ENCODE peak calls at places on chromosomes 4 and X, in four cellular contexts. V is lower lobe of right lung, K is IMR-90, R is cardiac muscle cell. L is an unnamed sample. For H3K9me3 and H3K36me3, the result is how much of the 10 kb centered on the place peaks cover.

GRCh38 chr4:137823007-137823406 is 290.7 kb upstream of the PCDH18 start:
- DNase-seq in V (no peak), K (no peak), R (no peak), L (no peak)

GRCh38 chr4:1012031-1012739 is 759 bp downstream of the FGFRL1 start:
- DNase-seq in V (peak), K (no peak), R (peak), L (peak)

GRCh38 chr4:83552085-83552484 is 16.2 kb downstream of the GPAT3 start:
- DNase-seq in V (no peak), K (no peak), R (peak), L (no peak)

GRCh38 chrX:120671963-120672362 is 42.1 kb upstream of the C1GALT1C1 start:
- DNase-seq in V (no peak), K (no peak), R (peak), L (no peak)

GRCh38 chrX:71667328-71668247 is at the start of gene LOC101059915:
- DNase-seq in V (no peak), K (no peak), R (no peak), L (no peak)

GRCh38 chr4:78545275-78546246 is 6.0 kb upstream of the ANXA3 start:
- DNase-seq in V (no peak), K (peak), R (peak), L (no peak)

GRCh38 chr4:152535236-152535902 is 523 bp downstream of the FBXW7 start:
- DNase-seq in V (peak), K (no peak), R (no peak), L (no peak)

GRCh38 chrX:143121471-143121870 is 95.7 kb downstream of the SPANXN4 start:
- DNase-seq in V (no peak), K (no peak), R (no peak), L (no peak)

GRCh38 chr4:94334962-94335361 is 7.7 kb downstream of the HPGDS start:
- DNase-seq in V (no peak), K (no peak), R (no peak), L (no peak)

GRCh38 chrX:74534569-74535038 is 79.8 kb downstream of the RLIM start:
- DNase-seq in V (no peak), K (peak), R (peak), L (peak)
- H3K4me3 ChIP-seq in V (no peak), K (no peak), R (no peak), L (no peak)

DNA sequence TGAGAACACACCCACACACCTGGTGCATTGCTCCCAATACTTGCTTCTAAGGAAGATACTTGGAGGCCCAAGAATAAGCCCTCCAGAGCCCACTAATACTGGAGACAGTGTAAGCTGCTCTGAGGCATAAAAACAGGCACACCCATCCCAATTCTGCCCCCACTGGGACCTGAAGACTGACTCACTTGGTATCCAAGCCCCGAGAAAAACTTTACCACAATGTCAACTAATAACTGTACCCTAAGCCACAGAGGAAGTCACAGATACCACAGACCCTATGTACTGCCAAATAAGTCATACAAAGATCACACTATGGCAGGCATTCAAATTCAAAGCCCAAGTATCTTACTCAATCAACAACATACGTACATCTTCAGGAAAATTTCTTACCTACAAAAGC is 398.2 kb upstream of the SPANXN1 start:
- DNase-seq in V (no peak), K (no peak), R (no peak), L (no peak)
- H3K9me3 ChIP-seq in V (under half), K (under half), R (under half), L (under half)

DNA sequence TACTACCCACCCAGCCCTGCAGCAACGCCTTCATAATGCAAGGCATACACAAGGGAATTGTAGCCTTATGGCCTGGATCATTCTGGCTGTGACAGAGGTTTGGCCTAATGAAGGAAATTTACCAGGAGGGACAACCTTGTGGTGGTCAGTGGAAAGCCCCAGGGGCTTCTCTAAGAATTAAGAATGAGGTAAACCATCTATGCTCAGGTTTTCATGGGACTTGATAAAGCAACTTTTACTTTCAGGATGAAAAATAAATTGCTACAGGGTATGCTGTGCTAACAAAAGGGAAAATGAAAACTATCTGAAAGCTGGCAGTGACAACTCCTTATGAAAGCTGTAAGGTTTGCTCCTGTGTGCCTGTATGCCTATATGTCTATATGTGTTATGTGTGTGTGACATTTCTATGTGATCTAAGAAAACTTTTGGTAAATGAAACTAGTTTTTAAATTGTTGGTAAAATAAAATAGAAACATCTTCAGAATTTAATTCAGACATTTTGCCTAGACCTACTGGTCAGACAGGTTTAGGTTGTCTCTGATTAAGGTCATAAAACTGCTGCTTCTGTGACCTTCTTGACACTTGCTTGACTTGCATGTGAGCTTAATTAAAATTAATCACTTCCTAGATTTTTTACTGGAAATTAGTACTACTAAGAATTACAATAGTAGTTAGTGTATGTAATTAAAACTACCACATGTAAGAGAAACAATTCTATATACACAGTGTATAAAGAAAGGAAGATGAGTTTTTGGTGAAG is 19.9 kb upstream of the TXK start:
- DNase-seq in V (no peak), K (no peak), R (no peak), L (no peak)
- H3K36me3 ChIP-seq in V (under half), K (under half), R (under half), L (under half)

GRCh38 chrX:74187211-74187610 is 116.8 kb upstream of the ZCCHC13 start:
- DNase-seq in V (no peak), K (peak), R (no peak), L (no peak)
- H3K4me3 ChIP-seq in V (no peak), K (no peak), R (no peak), L (no peak)

DNA sequence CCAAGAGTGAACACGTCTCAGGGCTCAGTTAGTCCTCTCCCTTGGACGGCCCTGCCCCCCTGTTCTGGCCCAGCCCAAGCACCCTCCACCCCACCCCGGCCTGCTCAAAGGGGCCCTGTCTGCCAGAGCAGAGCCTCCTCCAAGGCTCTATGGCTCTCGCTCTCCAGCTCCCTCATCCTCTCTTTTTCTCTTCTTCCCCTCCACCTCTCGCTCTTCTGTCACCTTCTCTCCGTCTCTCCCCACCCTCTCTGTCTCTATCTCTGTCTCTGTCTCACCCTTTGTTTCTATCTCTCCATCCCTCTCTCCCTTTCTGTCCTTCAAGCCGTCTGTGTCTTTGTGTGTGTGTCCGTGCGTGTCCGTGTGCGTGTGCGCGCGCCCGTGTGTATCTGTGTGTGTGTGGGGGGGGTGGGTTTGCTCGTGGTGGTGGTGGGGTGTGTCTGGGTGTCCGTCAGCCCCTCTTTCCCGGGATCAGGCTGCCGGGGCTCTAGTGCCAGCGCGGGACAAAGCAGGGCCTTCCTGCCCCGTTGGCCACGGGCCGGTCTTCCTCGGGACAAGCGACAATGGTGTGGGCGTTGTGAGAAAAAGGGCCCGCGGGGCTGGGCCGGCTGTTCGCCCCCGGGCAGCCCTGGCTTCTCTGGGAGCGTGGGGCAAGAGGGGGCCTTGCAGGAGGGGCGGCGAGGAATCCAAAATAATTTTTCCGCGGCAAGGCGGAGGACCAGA is 8.7 kb downstream of the FRG2 start:
- DNase-seq in V (no peak), K (no peak), R (no peak), L (no peak)
- H3K9me3 ChIP-seq in V (under half), K (under half), R (under half), L (under half)

L was measured in MG63.